ENCODE peak calls at places on chromosomes 3 and 15, in seven cellular contexts. I is foreskin keratinocyte, M is H9, D is hepatocyte, U is tibial artery, N is mucosa of descending colon, S is PC-9. P is an unnamed sample. For H3K4me1, the result is how much of the 10 kb centered on the place peaks cover.

GRCh38 chr3:183210862-183211341 is 42.2 kb upstream of the B3GNT5 start:
- DNase-seq in D (no peak), M (no peak), S (no peak), N (peak), I (no peak), U (no peak), P (no peak)

GRCh38 chr3:13143381-13144004 is 70.3 kb upstream of the IQSEC1 start:
- DNase-seq in S (no peak), I (no peak), U (peak), D (no peak), M (no peak), N (no peak), P (no peak)

GRCh38 chr3:111392911-111393351 is 149.1 kb upstream of the CD96 start:
- DNase-seq in D (no peak), S (peak), U (no peak), N (peak), I (peak), M (no peak), P (peak)

GRCh38 chr3:129001101-129001816 is at the start of gene EFCC1:
- DNase-seq in I (no peak), M (peak), S (no peak), D (peak), U (peak), N (peak), P (no peak)

GRCh38 chr3:189303584-189303983 is 131.8 kb downstream of the TPRG1 start:
- DNase-seq in U (no peak), D (no peak), M (no peak), S (no peak), N (no peak), I (no peak), P (no peak)

GRCh38 chr3:183435701-183436100 is 7.3 kb upstream of the MCF2L2 start:
- DNase-seq in N (no peak), U (no peak), I (no peak), D (no peak), S (no peak), M (no peak), P (peak)

GRCh38 chr3:32596926-32597369 is 26.3 kb upstream of the DYNC1LI1 start:
- DNase-seq in S (no peak), D (peak), U (no peak), N (peak), M (no peak), I (no peak), P (no peak)

GRCh38 chr15:45181491-45182285 is 6.1 kb downstream of the SHF start:
- DNase-seq in I (no peak), M (no peak), S (no peak), N (no peak), D (no peak), U (no peak), P (no peak)

GRCh38 chr3:12560505-12561188 is 3.8 kb downstream of the MKRN2 start:
- DNase-seq in N (no peak), M (no peak), U (no peak), I (no peak), D (no peak), S (no peak), P (peak)

GRCh38 chr15:89860851-89861360 is 32.9 kb downstream of the AP3S2 start:
- DNase-seq in I (no peak), M (no peak), U (no peak), D (no peak), S (no peak), N (peak), P (no peak)

GRCh38 chr3:4716231-4716630 is 223.1 kb downstream of the ITPR1 start:
- DNase-seq in S (no peak), N (no peak), D (no peak), U (no peak), I (no peak), M (no peak), P (no peak)

GRCh38 chr3:72295974-72296450 is 511.1 kb upstream of the PROK2 start:
- DNase-seq in U (no peak), N (no peak), M (no peak), I (no peak), D (no peak), S (no peak), P (no peak)

GRCh38 chr3:84125201-84125721 is 833.5 kb upstream of the CADM2 start:
- DNase-seq in U (no peak), N (no peak), D (no peak), S (no peak), M (no peak), I (no peak), P (no peak)

DNA sequence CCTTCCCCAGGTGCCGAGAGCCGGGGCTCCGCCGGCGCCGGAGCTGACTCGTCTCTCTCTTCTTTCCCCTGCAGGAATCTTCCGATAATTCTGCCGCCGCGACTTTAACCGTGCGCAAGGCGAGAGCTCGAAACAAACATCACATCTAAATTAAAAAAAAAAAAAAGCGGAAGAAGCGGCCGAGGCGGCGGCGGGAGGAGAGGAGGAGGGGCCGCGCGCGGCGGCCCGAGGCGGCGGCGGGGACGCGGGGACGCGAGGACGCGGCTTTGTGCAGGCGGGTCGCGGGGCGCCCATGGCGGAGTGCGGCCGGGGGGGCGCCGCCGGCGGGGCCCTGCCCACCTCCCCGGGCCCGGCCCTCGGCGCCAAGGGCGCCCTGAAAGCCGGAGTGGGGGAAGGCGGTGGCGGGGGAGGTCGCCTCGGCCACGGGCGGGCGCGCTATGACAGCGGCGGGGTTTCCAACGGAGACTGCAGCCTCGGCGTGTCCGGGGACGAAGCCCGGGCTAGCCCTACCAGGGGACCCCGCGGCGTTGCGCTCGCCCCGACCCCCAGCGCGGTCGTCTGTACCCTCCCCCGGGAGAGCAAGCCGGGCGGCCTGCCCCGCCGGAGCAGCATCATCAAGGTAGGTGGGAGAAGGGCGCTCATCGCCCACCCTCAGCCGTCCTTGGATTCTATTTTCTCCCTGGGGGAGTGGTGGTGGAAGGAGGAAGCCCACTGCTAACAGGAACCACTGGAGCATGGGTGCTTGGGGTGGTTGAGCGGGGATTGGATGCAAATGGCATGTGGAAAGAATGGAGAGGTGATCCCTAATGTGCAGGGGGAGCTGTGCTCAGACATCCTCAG is at the start of gene PLCL2:
- DNase-seq in D (peak), I (no peak), M (peak), U (peak), N (peak), S (peak), P (peak)
- TF ChIP-seq CTCF in D (no peak), I (no peak), M (no peak), U (no peak), N (no peak), S (no peak), P (peak)

DNA sequence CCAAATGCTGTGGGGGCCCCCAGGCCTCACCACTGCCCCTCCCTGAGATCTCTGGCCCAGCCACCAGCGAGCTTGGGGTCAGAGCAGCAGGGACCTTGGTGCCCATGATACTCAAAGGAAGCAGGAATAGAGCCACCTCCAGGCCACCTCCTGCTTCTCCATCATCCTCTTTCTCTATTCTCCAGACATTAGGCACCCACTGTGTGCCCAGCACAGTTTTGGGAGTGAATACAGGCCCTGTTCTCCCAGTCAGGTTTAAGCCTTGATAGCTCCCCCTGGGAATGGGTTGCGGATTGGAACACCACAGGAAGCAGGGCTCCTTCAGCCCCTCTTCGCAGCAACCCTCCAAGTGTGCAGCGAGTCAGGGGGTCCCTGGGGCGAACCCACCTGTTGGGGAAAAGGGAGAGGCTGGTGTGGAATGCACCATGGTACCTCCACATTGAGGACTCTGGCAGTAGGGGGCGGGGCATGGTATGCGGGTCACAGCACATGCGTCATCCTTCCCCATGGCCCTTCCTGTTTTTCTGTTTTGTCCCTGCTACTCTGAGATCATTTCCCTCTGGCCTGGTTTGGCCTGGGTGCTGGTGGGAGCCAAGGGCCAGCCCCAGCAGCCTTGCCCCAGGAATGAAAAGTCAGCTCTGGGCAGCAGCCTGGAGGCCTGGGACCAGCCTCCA is 14.2 kb upstream of the SEMA3B start:
- DNase-seq in D (no peak), U (peak), I (no peak), N (no peak), S (no peak), M (no peak), P (no peak)
- H3K4me1 ChIP-seq in D (under half), U (under half), I (under half), N (under half), S (under half), M (under half), P (under half)

GRCh38 chr3:38165722-38166387 is 518 bp downstream of the OXSR1 start:
- DNase-seq in N (peak), U (peak), I (no peak), D (peak), S (no peak), M (no peak), P (peak)
- TF ChIP-seq CTCF in N (no peak), U (no peak), I (no peak), D (no peak), S (no peak), M (no peak), P (no peak)

GRCh38 chr15:65335278-65336055 is 31.0 kb downstream of the RNU5B-1 start:
- DNase-seq in I (no peak), N (no peak), M (no peak), D (no peak), S (no peak), U (no peak), P (no peak)

GRCh38 chr15:65337436-65338070 is 33.1 kb downstream of the RNU5B-1 start:
- DNase-seq in S (no peak), U (no peak), D (no peak), I (no peak), N (no peak), M (no peak), P (no peak)

GRCh38 chr15:65338366-65338765 is 33.9 kb downstream of the RNU5B-1 start:
- DNase-seq in I (no peak), S (no peak), M (no peak), D (no peak), U (no peak), N (peak), P (no peak)

GRCh38 chr15:65336369-65336766 is 31.9 kb downstream of the RNU5B-1 start:
- DNase-seq in M (no peak), D (no peak), I (no peak), U (no peak), S (no peak), N (no peak), P (no peak)

DNA sequence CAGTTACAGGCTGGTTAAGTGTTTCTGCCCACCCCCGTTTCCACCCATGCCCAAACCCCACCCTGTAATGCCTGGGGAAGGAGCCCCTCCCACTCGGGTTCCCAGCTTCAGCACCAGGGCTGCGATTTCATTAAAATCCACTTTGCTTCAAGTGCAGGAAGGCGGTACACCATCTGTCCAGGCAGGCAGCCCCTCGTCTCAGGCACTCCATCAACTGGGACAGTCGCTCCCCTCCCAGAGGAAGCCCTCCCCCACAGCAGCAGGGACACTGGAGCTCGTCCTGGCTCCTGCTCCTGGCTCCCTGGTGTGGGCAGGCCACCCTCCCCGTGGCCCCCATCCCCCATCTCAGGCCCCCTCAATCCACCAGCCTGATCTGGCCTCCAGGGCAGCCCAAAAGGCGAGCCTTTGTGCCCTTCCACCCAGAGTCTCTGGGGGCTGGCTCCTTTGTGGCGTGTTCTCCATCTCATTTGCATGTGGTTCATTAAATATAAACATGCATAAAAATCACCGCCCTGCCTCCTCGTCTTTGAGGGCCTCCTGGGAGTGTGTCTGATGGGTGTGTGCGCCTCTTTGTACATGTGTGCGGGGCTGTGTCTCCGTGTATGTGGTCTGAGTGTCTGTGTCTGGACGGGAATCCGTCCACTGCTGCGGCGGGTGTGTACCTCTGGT is 32.4 kb downstream of the RNU5B-1 start:
- DNase-seq in I (no peak), D (no peak), S (no peak), N (no peak), U (no peak), M (no peak), P (no peak)
- H3K4me1 ChIP-seq in I (under half), D (under half), S (under half), N (under half), U (under half), M (under half), P (under half)

DNA sequence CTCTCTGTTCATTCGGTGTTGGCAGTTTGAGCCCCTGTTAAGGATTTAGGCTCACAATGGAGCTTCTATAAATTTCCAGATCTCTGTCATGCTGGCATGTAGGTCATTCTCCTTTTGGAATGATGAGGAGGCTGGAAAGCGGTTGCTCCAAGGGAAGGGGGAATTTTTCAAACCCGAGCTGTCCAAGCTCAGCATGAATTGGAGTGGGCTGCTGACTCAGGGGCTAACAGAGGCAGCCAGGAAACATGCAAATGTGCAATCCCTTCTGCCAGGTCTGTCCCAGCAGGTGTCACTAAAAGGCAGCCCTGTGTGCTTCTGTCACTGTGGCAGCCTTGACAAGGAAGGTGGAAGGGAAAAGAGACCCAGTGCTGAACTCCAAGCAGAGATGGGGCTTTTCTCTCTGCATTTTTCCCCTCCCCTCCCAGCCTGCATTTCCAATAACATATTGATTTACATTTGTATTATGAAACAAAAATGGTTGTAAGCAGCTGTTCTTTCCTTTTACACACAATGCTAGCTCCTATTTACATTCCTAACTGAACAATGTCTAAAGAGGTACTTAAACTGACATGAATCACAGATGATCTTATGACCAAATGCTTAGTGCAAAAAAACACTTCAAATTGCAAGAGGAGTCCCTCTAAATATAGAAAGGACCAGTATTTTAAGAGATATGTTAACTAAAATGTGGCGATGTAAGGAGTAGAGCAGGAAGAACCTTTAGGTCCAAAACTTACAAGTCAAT is 84.4 kb upstream of the ATP10A start:
- DNase-seq in M (peak), N (no peak), S (no peak), I (no peak), U (no peak), D (peak), P (peak)
- TF ChIP-seq CTCF in M (peak), N (no peak), S (no peak), I (no peak), U (no peak), D (peak), P (peak)

GRCh38 chr15:81297147-81297572 is 26.8 kb downstream of the STARD5 start:
- DNase-seq in M (no peak), S (peak), U (no peak), D (no peak), N (no peak), I (peak), P (no peak)
- H3K4me1 ChIP-seq in M (under half), S (under half), U (under half), D (under half), N (under half), I (under half), P (half or more)

GRCh38 chr3:52171577-52172261 is 17.5 kb upstream of the POC1A start:
- DNase-seq in S (peak), D (peak), U (no peak), N (no peak), I (peak), M (no peak), P (no peak)
- TF ChIP-seq CTCF in S (no peak), D (no peak), U (no peak), N (no peak), I (peak), M (no peak), P (no peak)

GRCh38 chr3:127211118-127212060 is 18.5 kb downstream of the PRR23E start:
- DNase-seq in I (no peak), D (no peak), M (no peak), N (no peak), S (no peak), U (peak), P (no peak)
- H3K4me1 ChIP-seq in I (under half), D (under half), M (under half), N (under half), S (under half), U (under half), P (under half)

DNA sequence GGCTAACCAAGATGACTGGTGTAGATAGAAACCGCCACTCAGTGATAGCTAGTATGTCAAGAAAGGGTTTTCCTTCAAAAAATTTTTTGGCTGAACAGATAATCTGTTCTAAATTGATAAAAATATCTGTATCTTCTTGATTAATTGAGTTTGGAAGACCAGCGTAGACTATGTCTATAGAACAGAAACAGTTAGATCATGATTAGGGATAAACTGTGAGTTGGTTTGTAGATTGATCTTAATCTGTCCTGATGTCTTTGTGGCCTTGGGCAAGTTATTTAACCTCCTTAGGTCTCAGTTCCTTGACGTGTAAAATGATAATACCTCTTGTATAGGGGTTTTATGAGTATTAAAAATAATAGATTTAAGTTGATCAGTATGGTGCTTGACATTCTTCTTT is 4.7 kb downstream of the NFKBIZ start:
- DNase-seq in N (no peak), U (no peak), D (no peak), M (no peak), S (no peak), I (no peak), P (no peak)
- TF ChIP-seq CTCF in N (no peak), U (no peak), D (no peak), M (no peak), S (no peak), I (no peak), P (no peak)

GRCh38 chr15:60795889-60796288 is 316.9 kb upstream of the ICE2 start:
- DNase-seq in S (no peak), I (no peak), M (no peak), N (no peak), D (no peak), U (no peak), P (no peak)
- H3K4me1 ChIP-seq in S (under half), I (under half), M (under half), N (under half), D (under half), U (under half), P (under half)

P was measured in OCI-LY7.